ENCODE peak calls at places on chromosome 19, in ten cellular contexts. D is neuronal stem cell, E is activated T-cell treated with anti-CD3 and anti-CD28 coated beads for 1 hour, J is skeletal muscle cell, V is midbrain, S is C1 segment of cervical spinal cord, C is fibroblast of lung, H is iris pigment epithelial cell, N is MM.1S, Z is LoVo. T is an unnamed sample.

GRCh38 chr19:19643158-19644053 is at the start of gene GMIP:
- DNase-seq in D (peak; percentile 75), E (peak; percentile 88), J (no peak), V (peak; percentile 59), S (peak; percentile 26), C (peak; percentile 41), H (peak; percentile 29), N (peak; percentile 85), Z (peak; percentile 85), T (no peak)

GRCh38 chr19:19540707-19541515 is 2.8 kb downstream of the CILP2 start:
- DNase-seq in D (peak; percentile 57), E (peak; percentile 67), J (no peak), V (no peak), S (no peak), C (peak; percentile 24), H (peak; percentile 50), N (no peak), Z (peak; percentile 17), T (no peak)

GRCh38 chr19:45643024-45643926 is 4.1 kb upstream of the EML2 start:
- DNase-seq in D (peak; percentile 82), E (peak; percentile 87), J (no peak), V (peak; percentile 92), S (peak; percentile 60), C (peak; percentile 79), H (peak; percentile 76), N (peak; percentile 87), Z (peak; percentile 80), T (peak; percentile 60)

GRCh38 chr19:9352505-9352904 is 10.3 kb upstream of the ZNF177 start:
- DNase-seq in D (no peak), E (no peak), J (no peak), V (no peak), S (no peak), C (no peak), H (no peak), N (no peak), Z (no peak), T (no peak)

GRCh38 chr19:23522431-23522830 is 127.2 kb upstream of the ZNF91 start:
- DNase-seq in D (no peak), E (no peak), J (no peak), V (no peak), S (no peak), C (no peak), H (no peak), N (no peak), Z (no peak), T (no peak)

GRCh38 chr19:13102666-13103584 is at the start of gene LYL1:
- DNase-seq in D (no peak), E (no peak), J (no peak), V (no peak), S (peak; percentile 33), C (no peak), H (peak; percentile 53), N (peak; percentile 56), Z (no peak), T (no peak)

GRCh38 chr19:12065100-12065538 is 588 bp downstream of the ZNF844 start:
- DNase-seq in D (no peak), E (no peak), J (no peak), V (peak; percentile 48), S (peak; percentile 40), C (peak; percentile 65), H (peak; percentile 53), N (no peak), Z (no peak), T (peak; percentile 5)

GRCh38 chr19:12774588-12775555 is at the start of gene HOOK2:
- DNase-seq in D (no peak), E (no peak), J (no peak), V (no peak), S (no peak), C (no peak), H (no peak), N (peak; percentile 58), Z (peak; percentile 93), T (no peak)

GRCh38 chr19:48342841-48343540 is 17.6 kb downstream of the EMP3 start:
- DNase-seq in D (no peak), E (no peak), J (no peak), V (no peak), S (no peak), C (no peak), H (peak; percentile 85), N (no peak), Z (no peak), T (no peak)

T was measured in fibroblast of the conjunctiva.